ENCODE peak calls at places on chromosomes 11 and 22, in five cellular contexts. One of them, this sample, is unnamed.

GRCh38 chr11:85682330-85683305 is 3.4 kb downstream of the CCDC89 start:
- DNase-seq in K562: peak
- DNase-seq in H1: no peak
- DNase-seq in ovary: peak
- DNase-seq in tibial nerve: peak
- DNase-seq in this sample: peak

GRCh38 chr22:47356433-47357011 is 594.1 kb downstream of the TBC1D22A start:
- DNase-seq in K562: no peak
- DNase-seq in H1: no peak
- DNase-seq in ovary: no peak
- DNase-seq in tibial nerve: no peak
- DNase-seq in this sample: no peak

GRCh38 chr11:19820100-19820499 is 107.5 kb downstream of the NAV2 start:
- DNase-seq in K562: no peak
- DNase-seq in H1: no peak
- DNase-seq in ovary: no peak
- DNase-seq in tibial nerve: no peak
- DNase-seq in this sample: no peak

GRCh38 chr11:110463153-110463552 is 33.4 kb downstream of the FDX1 start:
- DNase-seq in K562: no peak
- DNase-seq in H1: peak
- DNase-seq in ovary: peak
- DNase-seq in tibial nerve: peak
- DNase-seq in this sample: no peak

GRCh38 chr11:1589996-1590395 is 4.9 kb upstream of the KRTAP5-1 start:
- DNase-seq in K562: no peak
- DNase-seq in H1: no peak
- DNase-seq in ovary: no peak
- DNase-seq in tibial nerve: no peak
- DNase-seq in this sample: no peak

GRCh38 chr11:123519055-123519796 is 89.2 kb downstream of the GRAMD1B start:
- DNase-seq in K562: no peak
- DNase-seq in H1: peak
- DNase-seq in ovary: peak
- DNase-seq in tibial nerve: no peak
- DNase-seq in this sample: no peak

GRCh38 chr11:120254788-120255518 is 15.0 kb downstream of the POU2F3 start:
- DNase-seq in K562: no peak
- DNase-seq in H1: peak
- DNase-seq in ovary: no peak
- DNase-seq in tibial nerve: no peak
- DNase-seq in this sample: no peak

GRCh38 chr11:20022363-20023081 is 137.8 kb downstream of the DBX1 start:
- DNase-seq in K562: no peak
- DNase-seq in H1: peak
- DNase-seq in ovary: no peak
- DNase-seq in tibial nerve: no peak
- DNase-seq in this sample: no peak

GRCh38 chr11:65641233-65642013 is 3.5 kb downstream of the SIPA1 start:
- DNase-seq in K562: no peak
- DNase-seq in H1: no peak
- DNase-seq in ovary: no peak
- DNase-seq in tibial nerve: no peak
- DNase-seq in this sample: no peak

GRCh38 chr11:2128512-2129322 is 10.5 kb downstream of the IGF2 start:
- DNase-seq in K562: no peak
- DNase-seq in H1: peak
- DNase-seq in ovary: no peak
- DNase-seq in tibial nerve: no peak
- DNase-seq in this sample: no peak

GRCh38 chr22:19289475-19290161 is 1.9 kb downstream of the CLTCL1 start:
- DNase-seq in K562: peak
- DNase-seq in H1: no peak
- DNase-seq in ovary: no peak
- DNase-seq in tibial nerve: no peak
- DNase-seq in this sample: no peak

GRCh38 chr11:31089117-31089516 is 280.4 kb downstream of the DCDC1 start:
- DNase-seq in K562: no peak
- DNase-seq in H1: no peak
- DNase-seq in ovary: no peak
- DNase-seq in tibial nerve: no peak
- DNase-seq in this sample: no peak

GRCh38 chr11:36373040-36374010 is 77.2 kb downstream of the PRR5L start:
- DNase-seq in K562: no peak
- DNase-seq in H1: no peak
- DNase-seq in ovary: no peak
- DNase-seq in tibial nerve: no peak
- DNase-seq in this sample: no peak

GRCh38 chr11:126484266-126484665 is 128.8 kb downstream of the ST3GAL4 start:
- DNase-seq in K562: no peak
- DNase-seq in H1: no peak
- DNase-seq in ovary: no peak
- DNase-seq in tibial nerve: no peak
- DNase-seq in this sample: no peak

GRCh38 chr22:32994921-32995320 is 63.3 kb downstream of the SYN3 start:
- DNase-seq in K562: no peak
- DNase-seq in H1: peak
- DNase-seq in ovary: no peak
- DNase-seq in tibial nerve: no peak
- DNase-seq in this sample: no peak

GRCh38 chr11:17197431-17197898 is 10.3 kb downstream of the PIK3C2A start:
- DNase-seq in K562: no peak
- DNase-seq in H1: no peak
- DNase-seq in ovary: no peak
- DNase-seq in tibial nerve: no peak
- DNase-seq in this sample: no peak

GRCh38 chr11:134757633-134758032 is 345.6 kb upstream of the B3GAT1 start:
- DNase-seq in K562: no peak
- DNase-seq in H1: no peak
- DNase-seq in ovary: no peak
- DNase-seq in tibial nerve: no peak
- DNase-seq in this sample: no peak

GRCh38 chr11:104093426-104094280 is 57.2 kb downstream of the DDI1 start:
- DNase-seq in K562: no peak
- DNase-seq in H1: no peak
- DNase-seq in ovary: no peak
- DNase-seq in tibial nerve: no peak
- DNase-seq in this sample: no peak

GRCh38 chr11:67306769-67307544 is 3.6 kb downstream of the SSH3 start:
- DNase-seq in K562: no peak
- DNase-seq in H1: no peak
- DNase-seq in ovary: no peak
- DNase-seq in tibial nerve: no peak
- DNase-seq in this sample: peak

GRCh38 chr11:85694385-85694980 is 8.5 kb upstream of the CCDC89 start:
- DNase-seq in K562: no peak
- DNase-seq in H1: no peak
- DNase-seq in ovary: no peak
- DNase-seq in tibial nerve: no peak
- DNase-seq in this sample: no peak

GRCh38 chr11:45982656-45983470 is 60.4 kb downstream of the LARGE2 start:
- DNase-seq in K562: peak
- DNase-seq in H1: peak
- DNase-seq in ovary: peak
- DNase-seq in tibial nerve: no peak
- DNase-seq in this sample: no peak

GRCh38 chr11:19978668-19979518 is 181.4 kb downstream of the DBX1 start:
- DNase-seq in K562: peak
- DNase-seq in H1: no peak
- DNase-seq in ovary: peak
- DNase-seq in tibial nerve: no peak
- DNase-seq in this sample: no peak

GRCh38 chr11:70233511-70233919 is 30.4 kb downstream of the FADD start:
- DNase-seq in K562: peak
- DNase-seq in H1: no peak
- DNase-seq in ovary: no peak
- DNase-seq in tibial nerve: no peak
- DNase-seq in this sample: no peak

GRCh38 chr11:113874920-113875413 is 405 bp downstream of the USP28 start:
- DNase-seq in K562: no peak
- DNase-seq in H1: no peak
- DNase-seq in ovary: no peak
- DNase-seq in tibial nerve: no peak
- DNase-seq in this sample: peak

GRCh38 chr11:4672470-4672869 is 25.2 kb downstream of the OR51E2 start:
- DNase-seq in K562: no peak
- DNase-seq in H1: no peak
- DNase-seq in ovary: no peak
- DNase-seq in tibial nerve: no peak
- DNase-seq in this sample: no peak

DNA sequence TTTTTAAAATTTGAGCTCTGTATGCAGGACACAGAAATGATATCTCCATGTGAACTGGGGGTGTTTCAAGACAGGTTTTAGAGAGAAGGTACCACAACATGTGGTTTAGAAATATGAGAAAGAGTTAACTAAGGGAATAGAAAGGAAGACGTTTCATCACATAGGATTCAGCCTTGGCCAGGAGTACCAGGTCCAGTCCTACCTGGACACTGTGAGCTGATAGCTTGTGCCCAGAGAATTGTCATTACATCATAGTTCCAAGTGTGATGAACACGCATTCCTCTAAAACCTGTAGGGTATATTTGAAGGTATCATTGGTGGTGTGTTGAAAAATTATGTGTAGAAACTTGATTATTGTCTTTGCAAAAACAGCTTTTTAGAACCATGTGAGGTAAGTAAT is 1.8 kb downstream of the SLC22A9 start:
- DNase-seq in K562: no peak
- DNase-seq in H1: no peak
- DNase-seq in ovary: no peak
- DNase-seq in tibial nerve: no peak
- DNase-seq in this sample: no peak
- H3K4me3 ChIP-seq in K562: no peak
- H3K4me3 ChIP-seq in H1: no peak
- H3K4me3 ChIP-seq in ovary: no peak
- H3K4me3 ChIP-seq in tibial nerve: no peak
- H3K4me3 ChIP-seq in this sample: no peak

GRCh38 chr11:8661036-8661435 is 21.4 kb downstream of the TRIM66 start:
- DNase-seq in K562: no peak
- DNase-seq in H1: no peak
- DNase-seq in ovary: no peak
- DNase-seq in tibial nerve: no peak
- DNase-seq in this sample: no peak

GRCh38 chr11:8656291-8656690 is 26.2 kb downstream of the TRIM66 start:
- DNase-seq in K562: no peak
- DNase-seq in H1: no peak
- DNase-seq in ovary: no peak
- DNase-seq in tibial nerve: no peak
- DNase-seq in this sample: no peak

GRCh38 chr11:8654503-8654902 is 28.0 kb downstream of the TRIM66 start:
- DNase-seq in K562: no peak
- DNase-seq in H1: no peak
- DNase-seq in ovary: no peak
- DNase-seq in tibial nerve: no peak
- DNase-seq in this sample: no peak

DNA sequence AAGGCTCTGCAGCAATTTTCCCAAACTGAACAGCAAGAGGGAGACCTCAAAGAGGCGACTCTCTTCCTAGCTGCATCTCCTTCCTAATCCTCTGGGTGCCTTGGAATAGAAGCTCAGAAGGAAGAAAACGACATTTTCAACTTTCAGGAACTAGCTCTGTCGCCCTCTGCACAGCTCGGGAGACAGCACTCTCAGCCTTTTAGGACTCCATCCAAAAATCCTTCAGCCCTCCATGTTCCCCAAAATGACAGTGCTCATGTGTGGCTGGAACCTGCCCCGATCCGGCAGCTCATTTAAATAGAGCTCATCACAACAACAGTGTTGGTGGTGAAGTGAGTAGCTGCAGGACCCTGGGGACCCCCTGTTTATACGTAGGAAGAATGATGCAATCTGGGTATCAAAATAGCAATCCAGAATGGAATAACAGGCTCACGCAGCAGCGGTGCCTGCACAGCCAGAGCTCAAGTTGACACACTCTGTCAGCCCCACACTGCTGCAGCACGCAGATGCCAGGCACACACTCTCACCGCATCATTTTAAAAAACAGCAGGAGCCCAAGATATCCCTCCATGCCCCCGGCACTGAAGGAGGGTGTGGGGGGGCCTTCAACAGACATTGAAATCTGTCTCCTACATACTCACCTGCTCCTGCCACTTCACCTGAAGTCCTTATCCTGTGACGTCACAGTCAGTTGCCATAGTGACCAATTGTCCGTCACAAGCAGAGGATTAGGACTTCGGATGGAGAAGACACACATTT is 24.1 kb downstream of the TRIM66 start:
- DNase-seq in K562: no peak
- DNase-seq in H1: no peak
- DNase-seq in ovary: no peak
- DNase-seq in tibial nerve: peak
- DNase-seq in this sample: no peak
- TF ChIP-seq EP300 in K562: no peak
- TF ChIP-seq EP300 in H1: no peak
- TF ChIP-seq EP300 in ovary: no peak
- TF ChIP-seq EP300 in tibial nerve: no peak
- TF ChIP-seq EP300 in this sample: no peak

GRCh38 chr11:61124574-61125309 is 22.5 kb downstream of the CD5 start:
- DNase-seq in K562: no peak
- DNase-seq in H1: no peak
- DNase-seq in ovary: no peak
- DNase-seq in tibial nerve: no peak
- DNase-seq in this sample: no peak
- TF ChIP-seq POLR2A in K562: no peak
- TF ChIP-seq POLR2A in H1: no peak
- TF ChIP-seq POLR2A in ovary: no peak
- TF ChIP-seq POLR2A in tibial nerve: no peak
- TF ChIP-seq POLR2A in this sample: no peak

GRCh38 chr22:49432211-49432905 is 395.3 kb downstream of the BRD1 start:
- DNase-seq in K562: no peak
- DNase-seq in H1: no peak
- DNase-seq in ovary: no peak
- DNase-seq in tibial nerve: no peak
- DNase-seq in this sample: no peak

GRCh38 chr22:49433717-49434611 is 393.7 kb downstream of the BRD1 start:
- DNase-seq in K562: no peak
- DNase-seq in H1: peak
- DNase-seq in ovary: no peak
- DNase-seq in tibial nerve: no peak
- DNase-seq in this sample: no peak

GRCh38 chr22:49435596-49435995 is 392.1 kb downstream of the BRD1 start:
- DNase-seq in K562: no peak
- DNase-seq in H1: no peak
- DNase-seq in ovary: no peak
- DNase-seq in tibial nerve: no peak
- DNase-seq in this sample: no peak

GRCh38 chr22:49431559-49431958 is 396.1 kb downstream of the BRD1 start:
- DNase-seq in K562: no peak
- DNase-seq in H1: no peak
- DNase-seq in ovary: no peak
- DNase-seq in tibial nerve: no peak
- DNase-seq in this sample: no peak

DNA sequence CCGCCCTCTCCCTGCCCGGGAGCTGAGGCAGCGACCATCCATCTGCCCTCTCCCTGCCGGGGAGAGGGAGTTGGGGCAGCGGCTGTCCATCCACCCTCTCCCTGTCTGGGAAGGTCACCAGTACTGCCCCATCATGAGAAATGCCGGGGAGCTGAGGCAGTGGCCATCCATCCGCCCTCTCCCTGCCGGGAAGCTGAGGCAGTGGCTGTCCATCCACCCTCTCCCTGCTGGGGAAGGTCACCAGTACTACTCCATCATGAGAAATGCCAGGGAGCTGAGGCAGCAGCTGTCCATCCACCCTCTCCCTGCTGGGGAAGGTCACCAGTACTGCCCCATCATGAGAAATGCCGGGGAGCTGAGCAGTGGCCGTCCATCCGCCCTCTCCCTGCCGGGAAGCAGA is 394.6 kb downstream of the BRD1 start:
- DNase-seq in K562: no peak
- DNase-seq in H1: no peak
- DNase-seq in ovary: no peak
- DNase-seq in tibial nerve: no peak
- DNase-seq in this sample: no peak
- H3K4me3 ChIP-seq in K562: no peak
- H3K4me3 ChIP-seq in H1: no peak
- H3K4me3 ChIP-seq in ovary: no peak
- H3K4me3 ChIP-seq in tibial nerve: no peak
- H3K4me3 ChIP-seq in this sample: no peak

This sample was measured in suprapubic skin.